ENCODE peak calls at places on chromosome 14, in eight cellular contexts. B, W, H, G, S, F, Z and V are unnamed samples.

GRCh38 chr14:54488318-54488645 is 498 bp downstream of the GMFB start:
- DNase-seq in W (peak), S (no peak), G (no peak), H (no peak), B (no peak), F (no peak), Z (no peak), V (no peak)

GRCh38 chr14:94649543-94650443 is 37.6 kb downstream of the SERPINA3 start:
- DNase-seq in W (no peak), H (no peak), G (no peak), Z (no peak), F (no peak), S (no peak), B (no peak), V (no peak)

GRCh38 chr14:63174760-63175191 is 29.5 kb upstream of the RHOJ start:
- DNase-seq in H (peak), Z (peak), F (peak), B (peak), S (peak), G (peak), W (peak), V (no peak)

GRCh38 chr14:80954771-80955299 is 586 bp upstream of the TSHR start:
- DNase-seq in G (peak), S (peak), Z (peak), H (peak), B (peak), F (peak), W (peak), V (peak)

GRCh38 chr14:28759056-28759657 is 7.4 kb upstream of the FOXG1 start:
- DNase-seq in F (no peak), W (no peak), G (no peak), B (peak), Z (no peak), S (no peak), H (no peak), V (no peak)

GRCh38 chr14:94171208-94171607 is 2.9 kb upstream of the PPP4R4 start:
- DNase-seq in Z (no peak), W (no peak), H (no peak), B (peak), F (no peak), S (no peak), G (no peak), V (no peak)

GRCh38 chr14:64550539-64551333 is 975 bp downstream of the PPP1R36 start:
- DNase-seq in F (no peak), H (no peak), S (no peak), Z (no peak), G (no peak), B (no peak), W (no peak), V (no peak)

GRCh38 chr14:102882233-102882906 is 40.1 kb upstream of the AMN start:
- DNase-seq in B (no peak), H (no peak), W (no peak), G (no peak), F (no peak), Z (no peak), S (no peak), V (no peak)

GRCh38 chr14:95885866-95886265 is 9.2 kb downstream of the TUNAR start:
- DNase-seq in F (no peak), G (no peak), Z (no peak), W (no peak), S (no peak), B (no peak), H (no peak), V (no peak)

GRCh38 chr14:65866906-65867305 is 454.4 kb downstream of the FUT8 start:
- DNase-seq in S (no peak), B (no peak), Z (no peak), H (no peak), G (no peak), W (no peak), F (no peak), V (no peak)

GRCh38 chr14:86334355-86334754 is 804.4 kb downstream of the FLRT2 start:
- DNase-seq in Z (no peak), F (no peak), W (no peak), H (no peak), S (no peak), G (no peak), B (no peak), V (no peak)

GRCh38 chr14:65333926-65334687 is 78.4 kb upstream of the FUT8 start:
- DNase-seq in G (no peak), W (peak), F (no peak), S (no peak), Z (peak), H (no peak), B (no peak), V (peak)

GRCh38 chr14:72617391-72618011 is 276.4 kb downstream of the DPF3 start:
- DNase-seq in H (no peak), G (no peak), S (no peak), F (no peak), B (peak), W (peak), Z (no peak), V (no peak)

GRCh38 chr14:100426331-100426730 is 103.2 kb downstream of the SLC25A47 start:
- DNase-seq in S (no peak), H (no peak), W (no peak), G (no peak), Z (no peak), B (no peak), F (no peak), V (no peak)

GRCh38 chr14:55470025-55470424 is 29.6 kb upstream of the TBPL2 start:
- DNase-seq in F (no peak), G (no peak), S (no peak), H (no peak), Z (no peak), W (no peak), B (no peak), V (no peak)

GRCh38 chr14:65128096-65128495 is 25.8 kb upstream of the MAX start:
- DNase-seq in W (no peak), H (no peak), G (no peak), B (no peak), F (no peak), Z (peak), S (no peak), V (no peak)

GRCh38 chr14:54805521-54806322 is 96.9 kb downstream of the GCH1 start:
- DNase-seq in B (peak), F (peak), G (peak), W (peak), H (peak), Z (peak), S (peak), V (peak)

GRCh38 chr14:61438860-61439765 is 117.7 kb downstream of the PRKCH start:
- DNase-seq in G (peak), B (peak), W (peak), S (no peak), Z (peak), H (peak), F (peak), V (no peak)

GRCh38 chr14:79571361-79571760 is 639.9 kb downstream of the DIO2 start:
- DNase-seq in B (no peak), Z (no peak), F (no peak), S (no peak), H (no peak), W (no peak), G (no peak), V (no peak)

GRCh38 chr14:24250354-24250753 is 7.9 kb upstream of the TINF2 start:
- DNase-seq in F (no peak), G (no peak), H (no peak), Z (no peak), S (no peak), W (no peak), B (no peak), V (no peak)

GRCh38 chr14:97280526-97280925 is 483.3 kb downstream of the VRK1 start:
- DNase-seq in W (no peak), H (no peak), F (no peak), Z (no peak), S (no peak), B (no peak), G (no peak), V (no peak)

GRCh38 chr14:39488600-39488999 is 56.4 kb upstream of the FBXO33 start:
- DNase-seq in F (no peak), B (no peak), S (no peak), Z (peak), W (peak), H (no peak), G (peak), V (no peak)

GRCh38 chr14:84404246-84404645 is 1125.7 kb upstream of the FLRT2 start:
- DNase-seq in Z (no peak), S (no peak), H (no peak), G (no peak), W (no peak), F (no peak), B (no peak), V (no peak)

GRCh38 chr14:21070610-21071224 is 613 bp downstream of the ARHGEF40 start:
- DNase-seq in W (peak), H (no peak), B (no peak), F (peak), G (no peak), Z (peak), S (no peak), V (no peak)

GRCh38 chr14:94936411-94936892 is 166.5 kb upstream of the GSC start:
- DNase-seq in F (no peak), W (peak), H (no peak), Z (peak), G (peak), B (no peak), S (no peak), V (no peak)

GRCh38 chr14:59356783-59357182 is 108.4 kb downstream of the GPR135 start:
- DNase-seq in F (no peak), B (no peak), W (no peak), G (no peak), Z (no peak), S (no peak), H (no peak), V (no peak)

GRCh38 chr14:74257988-74258704 is 18.9 kb downstream of the VSX2 start:
- DNase-seq in B (no peak), G (no peak), Z (no peak), H (no peak), F (no peak), W (peak), S (no peak), V (no peak)
- TF ChIP-seq EZH2 in B (no peak), G (no peak), Z (no peak), H (peak), F (no peak), W (peak), S (no peak), V (no peak)

GRCh38 chr14:51652168-51653095 is 722 bp downstream of the FRMD6 start:
- DNase-seq in H (no peak), S (no peak), B (no peak), W (peak), F (no peak), G (no peak), Z (no peak), V (peak)
- TF ChIP-seq EZH2 in H (no peak), S (no peak), B (no peak), W (no peak), F (no peak), G (no peak), Z (no peak), V (no peak)

GRCh38 chr14:50875359-50876090 is 3.7 kb downstream of the ABHD12B start:
- DNase-seq in W (no peak), G (no peak), H (no peak), Z (no peak), B (no peak), F (no peak), S (no peak), V (peak)

GRCh38 chr14:50874842-50875241 is 3.0 kb downstream of the ABHD12B start:
- DNase-seq in F (no peak), Z (no peak), W (no peak), G (no peak), S (no peak), H (no peak), B (no peak), V (no peak)

GRCh38 chr14:50871223-50871622 is 630 bp upstream of the ABHD12B start:
- DNase-seq in B (no peak), G (peak), F (no peak), S (no peak), W (no peak), H (no peak), Z (no peak), V (no peak)

GRCh38 chr14:50871914-50872732 is at the start of gene ABHD12B:
- DNase-seq in W (peak), F (no peak), Z (peak), H (no peak), B (no peak), G (no peak), S (no peak), V (no peak)
- TF ChIP-seq EZH2 in W (no peak), F (no peak), Z (no peak), H (no peak), B (peak), G (peak), S (no peak), V (no peak)

DNA sequence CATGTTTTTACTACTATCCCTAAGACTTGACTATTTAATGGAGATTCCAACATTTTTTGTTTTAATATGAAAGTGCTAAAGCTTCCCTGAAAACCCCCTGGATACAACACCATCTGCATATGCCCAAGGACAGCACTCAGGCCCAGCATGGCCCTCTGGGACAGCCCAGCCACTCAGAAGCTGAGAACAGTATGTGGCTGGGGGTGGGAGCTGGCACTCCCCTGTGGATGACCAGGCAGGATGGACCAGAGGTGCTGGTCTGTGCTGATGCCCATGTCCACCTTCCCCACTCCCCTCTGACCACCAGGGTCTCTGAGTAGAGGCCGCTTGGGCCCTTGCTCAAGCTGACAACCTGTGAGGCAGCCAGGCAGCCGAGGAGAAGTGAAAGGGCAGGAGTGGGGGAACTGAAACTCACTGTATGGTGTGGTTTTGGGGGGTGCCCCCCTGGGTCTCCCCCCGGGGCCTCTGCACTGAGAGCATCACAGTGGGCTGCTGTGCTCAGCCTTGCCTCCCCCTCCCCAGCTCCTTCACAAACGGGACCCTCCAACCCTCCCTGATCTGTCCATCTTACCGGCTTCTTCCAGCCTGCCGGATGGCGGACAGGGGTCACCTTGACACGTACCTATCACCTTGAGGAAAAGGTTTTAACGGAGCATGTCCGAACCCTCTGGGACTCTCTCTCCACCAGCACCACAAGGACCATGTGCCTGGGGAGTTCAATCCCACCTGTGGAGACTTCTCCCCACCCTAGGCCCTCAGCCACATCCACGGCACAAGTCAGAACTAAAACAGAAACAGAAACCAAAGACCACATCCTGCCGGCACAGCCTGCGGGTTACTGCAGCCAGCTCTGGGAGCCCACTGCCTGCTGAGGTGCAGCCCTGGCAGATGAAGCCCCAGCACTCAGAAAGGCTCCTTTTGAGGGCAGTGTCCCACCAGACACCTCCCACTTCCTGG is at the start of gene TMEM229B:
- DNase-seq in W (no peak), G (no peak), S (no peak), B (no peak), F (no peak), H (no peak), Z (no peak), V (peak)
- TF ChIP-seq EZH2 in W (no peak), G (no peak), S (no peak), B (no peak), F (no peak), H (no peak), Z (no peak), V (no peak)

GRCh38 chr14:76376001-76376404 is at the start of gene ESRRB:
- DNase-seq in B (peak), H (no peak), F (no peak), G (peak), S (peak), Z (peak), W (peak), V (no peak)

GRCh38 chr14:76376409-76376877 is 506 bp downstream of the ESRRB start:
- DNase-seq in Z (no peak), H (no peak), G (no peak), S (no peak), F (no peak), B (no peak), W (no peak), V (no peak)

GRCh38 chr14:76375484-76375883 is 453 bp upstream of the ESRRB start:
- DNase-seq in S (peak), B (peak), H (no peak), F (no peak), W (no peak), G (no peak), Z (no peak), V (no peak)

GRCh38 chr14:76377675-76378074 is 1.7 kb downstream of the ESRRB start:
- DNase-seq in Z (no peak), W (peak), G (no peak), F (no peak), H (no peak), S (no peak), B (no peak), V (no peak)

GRCh38 chr14:76376878-76377523 is 1.1 kb downstream of the ESRRB start:
- DNase-seq in B (no peak), Z (no peak), H (no peak), W (no peak), G (no peak), F (no peak), S (no peak), V (no peak)
- TF ChIP-seq EZH2 in B (no peak), Z (peak), H (no peak), W (peak), G (peak), F (no peak), S (no peak), V (no peak)